ENCODE peak calls at places on chromosomes 16 and 17, in eight cellular contexts. One of them, this sample, is unnamed.

GRCh38 chr16:88195021-88195581 is 187.7 kb upstream of the ZNF469 start:
- DNase-seq in IMR-90: peak; percentile 52
- DNase-seq in ureter: peak; percentile 39
- DNase-seq in MCF 10A: no peak
- DNase-seq in NCI-H1694: no peak
- DNase-seq in H54: no peak
- DNase-seq in activated CD4-positive, alpha-beta T cell treated with anti-CD3 and anti-CD28 coated beads, Interleukin-2, amount 10 ng/mL, durations not matched to agents 7 days and 5 days: no peak
- DNase-seq in A549: no peak
- DNase-seq in this sample: no peak

GRCh38 chr16:4505356-4506153 is 29.4 kb downstream of the HMOX2 start:
- DNase-seq in H54: no peak
- DNase-seq in activated CD4-positive, alpha-beta T cell treated with anti-CD3 and anti-CD28 coated beads, Interleukin-2, amount 10 ng/mL, durations not matched to agents 7 days and 5 days: peak; percentile 89
- DNase-seq in NCI-H1694: no peak
- DNase-seq in A549: no peak
- DNase-seq in IMR-90: no peak
- DNase-seq in MCF 10A: no peak
- DNase-seq in ureter: no peak
- DNase-seq in this sample: no peak

GRCh38 chr16:30858111-30858495 is 35.8 kb downstream of the BCL7C start:
- DNase-seq in activated CD4-positive, alpha-beta T cell treated with anti-CD3 and anti-CD28 coated beads, Interleukin-2, amount 10 ng/mL, durations not matched to agents 7 days and 5 days: no peak
- DNase-seq in NCI-H1694: no peak
- DNase-seq in IMR-90: no peak
- DNase-seq in MCF 10A: no peak
- DNase-seq in H54: no peak
- DNase-seq in A549: no peak
- DNase-seq in ureter: no peak
- DNase-seq in this sample: no peak

GRCh38 chr16:74700206-74701040 is at the start of gene MLKL:
- DNase-seq in IMR-90: peak; percentile 26
- DNase-seq in NCI-H1694: no peak
- DNase-seq in H54: peak; percentile 56
- DNase-seq in ureter: peak; percentile 64
- DNase-seq in activated CD4-positive, alpha-beta T cell treated with anti-CD3 and anti-CD28 coated beads, Interleukin-2, amount 10 ng/mL, durations not matched to agents 7 days and 5 days: peak; percentile 56
- DNase-seq in MCF 10A: peak; percentile 75
- DNase-seq in A549: peak; percentile 72
- DNase-seq in this sample: peak; percentile 40

GRCh38 chr17:48610282-48611211 is at the start of gene HOXB7:
- DNase-seq in MCF 10A: no peak
- DNase-seq in ureter: peak; percentile 82
- DNase-seq in A549: peak; percentile 91
- DNase-seq in IMR-90: peak; percentile 62
- DNase-seq in H54: no peak
- DNase-seq in activated CD4-positive, alpha-beta T cell treated with anti-CD3 and anti-CD28 coated beads, Interleukin-2, amount 10 ng/mL, durations not matched to agents 7 days and 5 days: peak; percentile 57
- DNase-seq in NCI-H1694: peak; percentile 35
- DNase-seq in this sample: peak; percentile 72

GRCh38 chr17:80359422-80360110 is 55.4 kb upstream of the ENDOV start:
- DNase-seq in activated CD4-positive, alpha-beta T cell treated with anti-CD3 and anti-CD28 coated beads, Interleukin-2, amount 10 ng/mL, durations not matched to agents 7 days and 5 days: no peak
- DNase-seq in IMR-90: no peak
- DNase-seq in ureter: no peak
- DNase-seq in A549: no peak
- DNase-seq in NCI-H1694: no peak
- DNase-seq in MCF 10A: no peak
- DNase-seq in H54: no peak
- DNase-seq in this sample: no peak

GRCh38 chr17:67162771-67163170 is 82.2 kb downstream of the HELZ start:
- DNase-seq in activated CD4-positive, alpha-beta T cell treated with anti-CD3 and anti-CD28 coated beads, Interleukin-2, amount 10 ng/mL, durations not matched to agents 7 days and 5 days: no peak
- DNase-seq in MCF 10A: no peak
- DNase-seq in IMR-90: no peak
- DNase-seq in NCI-H1694: no peak
- DNase-seq in H54: no peak
- DNase-seq in ureter: no peak
- DNase-seq in A549: no peak
- DNase-seq in this sample: no peak

GRCh38 chr16:70685938-70686375 is at the start of gene MTSS2:
- DNase-seq in H54: peak; percentile 92
- DNase-seq in ureter: peak; percentile 91
- DNase-seq in MCF 10A: peak; percentile 77
- DNase-seq in IMR-90: peak; percentile 85
- DNase-seq in A549: peak; percentile 72
- DNase-seq in NCI-H1694: no peak
- DNase-seq in activated CD4-positive, alpha-beta T cell treated with anti-CD3 and anti-CD28 coated beads, Interleukin-2, amount 10 ng/mL, durations not matched to agents 7 days and 5 days: peak; percentile 46
- DNase-seq in this sample: peak; percentile 90

GRCh38 chr16:26827386-26827785 is 239.3 kb upstream of the C16orf82 start:
- DNase-seq in A549: no peak
- DNase-seq in NCI-H1694: no peak
- DNase-seq in IMR-90: no peak
- DNase-seq in MCF 10A: no peak
- DNase-seq in H54: no peak
- DNase-seq in ureter: no peak
- DNase-seq in activated CD4-positive, alpha-beta T cell treated with anti-CD3 and anti-CD28 coated beads, Interleukin-2, amount 10 ng/mL, durations not matched to agents 7 days and 5 days: no peak
- DNase-seq in this sample: no peak